ENCODE peak calls at places on chromosomes 13 and 19, in seven cellular contexts. One of them, this sample, is unnamed. For H3K4me1 and H3K9me3, the result is how much of the 10 kb centered on the place peaks cover.

GRCh38 chr19:15449620-15450527 is at the start of gene WIZ:
- DNase-seq in cardiac muscle cell: peak
- DNase-seq in trophoblast cell: peak
- DNase-seq in SK-N-SH: peak
- DNase-seq in endodermal cell: peak
- DNase-seq in lower lobe of right lung: peak
- DNase-seq in heart left ventricle: peak
- DNase-seq in this sample: peak

GRCh38 chr13:33188093-33188882 is 97.3 kb downstream of the STARD13 start:
- DNase-seq in heart left ventricle: no peak
- DNase-seq in lower lobe of right lung: no peak
- DNase-seq in cardiac muscle cell: no peak
- DNase-seq in SK-N-SH: no peak
- DNase-seq in endodermal cell: no peak
- DNase-seq in trophoblast cell: no peak
- DNase-seq in this sample: no peak

GRCh38 chr13:69935043-69935442 is 172.6 kb upstream of the ATXN8OS start:
- DNase-seq in trophoblast cell: peak
- DNase-seq in endodermal cell: no peak
- DNase-seq in lower lobe of right lung: no peak
- DNase-seq in cardiac muscle cell: no peak
- DNase-seq in heart left ventricle: no peak
- DNase-seq in SK-N-SH: peak
- DNase-seq in this sample: no peak

GRCh38 chr19:45294291-45295029 is 28.2 kb downstream of the CKM start:
- DNase-seq in lower lobe of right lung: no peak
- DNase-seq in SK-N-SH: no peak
- DNase-seq in heart left ventricle: peak
- DNase-seq in trophoblast cell: no peak
- DNase-seq in cardiac muscle cell: peak
- DNase-seq in endodermal cell: no peak
- DNase-seq in this sample: peak

GRCh38 chr13:49679244-49679643 is 12.0 kb downstream of the EBPL start:
- DNase-seq in trophoblast cell: peak
- DNase-seq in heart left ventricle: no peak
- DNase-seq in lower lobe of right lung: no peak
- DNase-seq in SK-N-SH: no peak
- DNase-seq in cardiac muscle cell: no peak
- DNase-seq in endodermal cell: peak
- DNase-seq in this sample: no peak

GRCh38 chr19:3034194-3034844 is 5.2 kb upstream of the TLE2 start:
- DNase-seq in trophoblast cell: no peak
- DNase-seq in lower lobe of right lung: no peak
- DNase-seq in cardiac muscle cell: no peak
- DNase-seq in endodermal cell: no peak
- DNase-seq in SK-N-SH: no peak
- DNase-seq in heart left ventricle: no peak
- DNase-seq in this sample: no peak

GRCh38 chr19:42270346-42271044 is 1.4 kb downstream of the CIC start:
- DNase-seq in cardiac muscle cell: no peak
- DNase-seq in lower lobe of right lung: peak
- DNase-seq in SK-N-SH: peak
- DNase-seq in endodermal cell: no peak
- DNase-seq in heart left ventricle: peak
- DNase-seq in trophoblast cell: no peak
- DNase-seq in this sample: no peak

GRCh38 chr19:10421240-10421948 is 1.1 kb downstream of the PDE4A start:
- DNase-seq in cardiac muscle cell: no peak
- DNase-seq in trophoblast cell: no peak
- DNase-seq in endodermal cell: no peak
- DNase-seq in heart left ventricle: no peak
- DNase-seq in SK-N-SH: no peak
- DNase-seq in lower lobe of right lung: no peak
- DNase-seq in this sample: no peak

GRCh38 chr19:12884926-12885748 is 1.9 kb downstream of the KLF1 start:
- DNase-seq in trophoblast cell: peak
- DNase-seq in SK-N-SH: peak
- DNase-seq in heart left ventricle: peak
- DNase-seq in cardiac muscle cell: peak
- DNase-seq in lower lobe of right lung: peak
- DNase-seq in endodermal cell: peak
- DNase-seq in this sample: peak

GRCh38 chr13:80716610-80717081 is 375.7 kb upstream of the SPRY2 start:
- DNase-seq in heart left ventricle: peak
- DNase-seq in cardiac muscle cell: peak
- DNase-seq in SK-N-SH: no peak
- DNase-seq in endodermal cell: no peak
- DNase-seq in trophoblast cell: no peak
- DNase-seq in lower lobe of right lung: no peak
- DNase-seq in this sample: peak

GRCh38 chr19:42555317-42555716 is 27.0 kb upstream of the CEACAM1 start:
- DNase-seq in cardiac muscle cell: no peak
- DNase-seq in heart left ventricle: peak
- DNase-seq in trophoblast cell: no peak
- DNase-seq in endodermal cell: peak
- DNase-seq in SK-N-SH: no peak
- DNase-seq in lower lobe of right lung: no peak
- DNase-seq in this sample: peak

DNA sequence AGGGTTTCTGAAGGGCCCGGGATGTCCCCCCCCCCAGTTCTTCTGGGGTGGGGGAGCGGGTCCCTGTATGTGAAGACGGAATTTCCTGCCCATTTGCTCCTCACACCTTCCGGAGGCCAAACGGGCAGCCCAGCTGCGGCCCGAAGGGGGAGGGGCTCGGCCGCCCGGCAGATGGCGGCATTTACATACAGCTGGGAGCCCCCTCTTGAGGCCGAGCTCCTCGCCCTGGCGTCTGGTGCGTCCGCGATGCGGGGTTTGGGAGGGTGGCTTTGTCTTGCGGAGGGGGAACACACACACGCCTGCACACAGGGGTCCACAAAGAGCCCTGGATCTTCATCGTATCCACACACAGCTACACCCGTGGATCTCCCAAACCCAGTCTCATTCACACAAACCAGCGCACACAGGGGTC is 891 bp upstream of the DLL3 start:
- DNase-seq in heart left ventricle: no peak
- DNase-seq in lower lobe of right lung: no peak
- DNase-seq in trophoblast cell: no peak
- DNase-seq in cardiac muscle cell: peak
- DNase-seq in SK-N-SH: peak
- DNase-seq in endodermal cell: peak
- DNase-seq in this sample: no peak
- H3K4me1 ChIP-seq in heart left ventricle: under half
- H3K4me1 ChIP-seq in lower lobe of right lung: under half
- H3K4me1 ChIP-seq in trophoblast cell: under half
- H3K4me1 ChIP-seq in cardiac muscle cell: under half
- H3K4me1 ChIP-seq in SK-N-SH: under half
- H3K4me1 ChIP-seq in endodermal cell: under half
- H3K4me1 ChIP-seq in this sample: under half

GRCh38 chr19:23980805-23981204 is 66.1 kb downstream of the ZNF726 start:
- DNase-seq in heart left ventricle: no peak
- DNase-seq in cardiac muscle cell: no peak
- DNase-seq in trophoblast cell: no peak
- DNase-seq in lower lobe of right lung: no peak
- DNase-seq in endodermal cell: no peak
- DNase-seq in SK-N-SH: no peak
- DNase-seq in this sample: no peak

GRCh38 chr19:23983406-23983805 is 68.7 kb downstream of the ZNF726 start:
- DNase-seq in heart left ventricle: no peak
- DNase-seq in lower lobe of right lung: no peak
- DNase-seq in endodermal cell: no peak
- DNase-seq in trophoblast cell: peak
- DNase-seq in cardiac muscle cell: no peak
- DNase-seq in SK-N-SH: no peak
- DNase-seq in this sample: no peak

GRCh38 chr19:23981863-23982262 is 67.2 kb downstream of the ZNF726 start:
- DNase-seq in lower lobe of right lung: no peak
- DNase-seq in heart left ventricle: no peak
- DNase-seq in SK-N-SH: no peak
- DNase-seq in cardiac muscle cell: no peak
- DNase-seq in endodermal cell: no peak
- DNase-seq in trophoblast cell: no peak
- DNase-seq in this sample: no peak

GRCh38 chr19:23974941-23975340 is 60.3 kb downstream of the ZNF726 start:
- DNase-seq in cardiac muscle cell: no peak
- DNase-seq in trophoblast cell: peak
- DNase-seq in lower lobe of right lung: no peak
- DNase-seq in SK-N-SH: no peak
- DNase-seq in endodermal cell: no peak
- DNase-seq in heart left ventricle: no peak
- DNase-seq in this sample: no peak

GRCh38 chr19:23978068-23978467 is 63.4 kb downstream of the ZNF726 start:
- DNase-seq in endodermal cell: no peak
- DNase-seq in cardiac muscle cell: no peak
- DNase-seq in heart left ventricle: no peak
- DNase-seq in lower lobe of right lung: no peak
- DNase-seq in SK-N-SH: no peak
- DNase-seq in trophoblast cell: peak
- DNase-seq in this sample: no peak
- H3K9me3 ChIP-seq in endodermal cell: under half
- H3K9me3 ChIP-seq in cardiac muscle cell: under half
- H3K9me3 ChIP-seq in heart left ventricle: under half
- H3K9me3 ChIP-seq in lower lobe of right lung: under half
- H3K9me3 ChIP-seq in SK-N-SH: under half
- H3K9me3 ChIP-seq in trophoblast cell: under half
- H3K9me3 ChIP-seq in this sample: under half

GRCh38 chr13:51590231-51590630 is 6.0 kb downstream of the WDFY2 start:
- DNase-seq in endodermal cell: no peak
- DNase-seq in trophoblast cell: no peak
- DNase-seq in heart left ventricle: no peak
- DNase-seq in SK-N-SH: no peak
- DNase-seq in cardiac muscle cell: no peak
- DNase-seq in lower lobe of right lung: no peak
- DNase-seq in this sample: no peak

GRCh38 chr13:51589793-51590192 is 5.5 kb downstream of the WDFY2 start:
- DNase-seq in trophoblast cell: no peak
- DNase-seq in endodermal cell: no peak
- DNase-seq in SK-N-SH: peak
- DNase-seq in heart left ventricle: no peak
- DNase-seq in lower lobe of right lung: no peak
- DNase-seq in cardiac muscle cell: no peak
- DNase-seq in this sample: no peak

GRCh38 chr13:51594432-51594831 is 10.2 kb downstream of the WDFY2 start:
- DNase-seq in heart left ventricle: no peak
- DNase-seq in endodermal cell: no peak
- DNase-seq in SK-N-SH: no peak
- DNase-seq in cardiac muscle cell: no peak
- DNase-seq in lower lobe of right lung: no peak
- DNase-seq in trophoblast cell: no peak
- DNase-seq in this sample: no peak

GRCh38 chr13:51588406-51588949 is 4.2 kb downstream of the WDFY2 start:
- DNase-seq in lower lobe of right lung: no peak
- DNase-seq in SK-N-SH: no peak
- DNase-seq in cardiac muscle cell: no peak
- DNase-seq in trophoblast cell: no peak
- DNase-seq in heart left ventricle: no peak
- DNase-seq in endodermal cell: no peak
- DNase-seq in this sample: no peak

DNA sequence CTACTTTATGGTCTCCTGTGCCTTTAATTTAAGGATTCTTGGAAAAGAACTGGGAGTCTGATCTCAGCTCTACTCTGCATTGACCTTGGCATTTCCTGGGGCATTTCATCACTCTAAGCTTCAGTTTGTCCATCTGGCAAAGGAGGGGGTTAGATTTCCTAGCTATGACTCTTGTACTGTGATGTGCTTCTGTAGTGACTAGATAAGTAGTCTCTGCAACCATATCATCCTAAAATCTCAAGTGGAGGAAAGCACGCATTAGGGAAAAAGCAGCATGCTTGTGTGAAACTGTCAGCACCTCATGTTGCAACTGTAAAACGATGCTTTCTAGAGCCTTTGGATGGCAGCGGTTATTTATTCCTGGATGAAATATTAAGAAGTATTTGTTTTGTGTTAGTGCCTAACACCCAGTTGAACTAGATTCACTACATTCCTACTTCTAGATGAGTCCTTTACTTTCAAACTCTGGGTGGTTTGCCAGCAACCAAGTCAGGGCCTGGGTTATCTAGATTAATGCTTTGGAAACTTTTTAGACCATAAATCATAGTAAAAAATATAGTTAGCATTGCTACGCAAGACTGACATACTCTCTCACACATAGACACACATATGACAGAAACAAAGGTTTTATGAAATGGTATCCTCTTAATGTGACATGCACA is 6.8 kb downstream of the WDFY2 start:
- DNase-seq in trophoblast cell: peak
- DNase-seq in cardiac muscle cell: peak
- DNase-seq in endodermal cell: no peak
- DNase-seq in heart left ventricle: peak
- DNase-seq in SK-N-SH: peak
- DNase-seq in lower lobe of right lung: no peak
- DNase-seq in this sample: peak
- H3K4me1 ChIP-seq in trophoblast cell: under half
- H3K4me1 ChIP-seq in cardiac muscle cell: under half
- H3K4me1 ChIP-seq in endodermal cell: under half
- H3K4me1 ChIP-seq in heart left ventricle: under half
- H3K4me1 ChIP-seq in SK-N-SH: under half
- H3K4me1 ChIP-seq in lower lobe of right lung: under half
- H3K4me1 ChIP-seq in this sample: under half

GRCh38 chr19:57778358-57778757 is 8.9 kb downstream of the ZNF586 start:
- DNase-seq in endodermal cell: no peak
- DNase-seq in heart left ventricle: no peak
- DNase-seq in trophoblast cell: no peak
- DNase-seq in SK-N-SH: no peak
- DNase-seq in lower lobe of right lung: no peak
- DNase-seq in cardiac muscle cell: no peak
- DNase-seq in this sample: no peak

GRCh38 chr19:57776764-57777296 is 7.4 kb downstream of the ZNF586 start:
- DNase-seq in lower lobe of right lung: no peak
- DNase-seq in endodermal cell: no peak
- DNase-seq in cardiac muscle cell: no peak
- DNase-seq in heart left ventricle: no peak
- DNase-seq in trophoblast cell: no peak
- DNase-seq in SK-N-SH: no peak
- DNase-seq in this sample: no peak

GRCh38 chr19:57773488-57773887 is 4.0 kb downstream of the ZNF586 start:
- DNase-seq in heart left ventricle: no peak
- DNase-seq in endodermal cell: no peak
- DNase-seq in SK-N-SH: no peak
- DNase-seq in cardiac muscle cell: no peak
- DNase-seq in trophoblast cell: no peak
- DNase-seq in lower lobe of right lung: no peak
- DNase-seq in this sample: no peak

DNA sequence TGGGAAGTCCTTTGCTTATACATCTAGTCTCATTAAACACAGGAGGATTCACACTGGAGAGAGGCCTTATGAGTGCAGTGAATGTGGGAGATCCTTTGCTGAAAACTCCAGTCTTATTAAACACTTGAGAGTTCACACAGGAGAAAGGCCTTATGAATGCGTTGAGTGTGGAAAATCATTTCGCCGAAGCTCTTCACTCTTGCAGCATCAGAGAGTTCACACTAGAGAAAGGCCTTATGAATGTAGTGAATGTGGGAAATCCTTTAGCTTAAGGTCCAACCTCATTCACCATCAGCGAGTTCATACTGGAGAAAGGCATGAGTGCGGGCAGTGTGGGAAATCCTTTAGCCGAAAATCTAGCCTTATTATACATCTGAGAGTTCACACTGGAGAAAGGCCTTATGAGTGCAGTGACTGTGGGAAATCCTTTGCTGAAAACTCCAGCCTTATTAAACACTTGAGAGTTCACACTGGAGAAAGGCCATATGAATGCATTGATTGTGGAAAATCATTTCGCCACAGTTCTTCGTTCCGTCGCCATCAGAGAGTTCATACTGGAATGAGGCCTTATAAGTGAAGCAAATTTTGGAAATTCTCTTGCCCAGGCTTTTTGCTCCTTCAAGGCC is 9.9 kb downstream of the ZNF586 start:
- DNase-seq in lower lobe of right lung: no peak
- DNase-seq in endodermal cell: no peak
- DNase-seq in trophoblast cell: no peak
- DNase-seq in SK-N-SH: no peak
- DNase-seq in heart left ventricle: no peak
- DNase-seq in cardiac muscle cell: no peak
- DNase-seq in this sample: no peak
- H3K9me3 ChIP-seq in lower lobe of right lung: half or more
- H3K9me3 ChIP-seq in endodermal cell: under half
- H3K9me3 ChIP-seq in trophoblast cell: under half
- H3K9me3 ChIP-seq in SK-N-SH: under half
- H3K9me3 ChIP-seq in heart left ventricle: half or more
- H3K9me3 ChIP-seq in cardiac muscle cell: under half
- H3K9me3 ChIP-seq in this sample: under half

This sample was measured in heart right ventricle.